ENCODE peak calls at places on chromosomes 16 and 17, in four cellular contexts. T is trophoblast cell, Y is H9, I is IMR-90. W is an unnamed sample.

GRCh38 chr16:4487955-4488481 is 11.8 kb downstream of the HMOX2 start:
- DNase-seq in T (no peak), I (peak), Y (no peak), W (no peak)

GRCh38 chr16:64012166-64012565 is 1109.7 kb downstream of the CDH11 start:
- DNase-seq in T (no peak), Y (no peak), I (no peak), W (no peak)

GRCh38 chr16:67388591-67388990 is 4.7 kb downstream of the TPPP3 start:
- DNase-seq in Y (no peak), T (no peak), I (no peak), W (no peak)

GRCh38 chr16:70777973-70778406 is 23.0 kb downstream of the VAC14 start:
- DNase-seq in T (no peak), I (peak), Y (no peak), W (no peak)

GRCh38 chr17:22707626-22708025 is 1015.3 kb downstream of the KCNJ18 start:
- DNase-seq in T (no peak), Y (no peak), I (no peak), W (no peak)

GRCh38 chr17:35521150-35521549 is 16.3 kb downstream of the SLFN12L start:
- DNase-seq in T (no peak), I (no peak), Y (no peak), W (no peak)

GRCh38 chr16:89315791-89316581 is 98.5 kb downstream of the ZNF778 start:
- DNase-seq in I (peak), T (peak), Y (no peak), W (no peak)

GRCh38 chr16:61391835-61392234 is 644.4 kb downstream of the CDH8 start:
- DNase-seq in T (no peak), I (no peak), Y (no peak), W (no peak)

GRCh38 chr17:78790552-78790951 is 8.5 kb upstream of the CYTH1 start:
- DNase-seq in T (peak), I (no peak), Y (no peak), W (no peak)

GRCh38 chr16:8763899-8764298 is 33.5 kb downstream of the TMEM186 start:
- DNase-seq in I (no peak), T (no peak), Y (no peak), W (no peak)

GRCh38 chr17:71470062-71470461 is 650.8 kb upstream of the SOX9 start:
- DNase-seq in T (no peak), Y (no peak), I (no peak), W (no peak)

GRCh38 chr16:78663690-78664089 is 564.2 kb downstream of the WWOX start:
- DNase-seq in T (no peak), I (no peak), Y (no peak), W (no peak)
- H3K4me2 ChIP-seq in T (no peak), I (no peak), Y (no peak), W (no peak)

GRCh38 chr17:47733047-47733413 is at the start of gene TBX21:
- DNase-seq in T (peak), I (no peak), Y (peak), W (peak)
- H2AK5ac ChIP-seq in T (no peak), I (no peak), Y (no peak), W (no peak)

GRCh38 chr16:51134269-51134812 is 16.7 kb downstream of the SALL1 start:
- DNase-seq in T (no peak), Y (peak), I (no peak), W (peak)
- H2AFZ ChIP-seq in T (peak), Y (no peak), I (peak), W (peak)

GRCh38 chr17:4747847-4748246 is 8.1 kb upstream of the CXCL16 start:
- DNase-seq in Y (no peak), I (no peak), T (no peak), W (no peak)
- H3K4me2 ChIP-seq in Y (no peak), I (no peak), T (no peak), W (no peak)

DNA sequence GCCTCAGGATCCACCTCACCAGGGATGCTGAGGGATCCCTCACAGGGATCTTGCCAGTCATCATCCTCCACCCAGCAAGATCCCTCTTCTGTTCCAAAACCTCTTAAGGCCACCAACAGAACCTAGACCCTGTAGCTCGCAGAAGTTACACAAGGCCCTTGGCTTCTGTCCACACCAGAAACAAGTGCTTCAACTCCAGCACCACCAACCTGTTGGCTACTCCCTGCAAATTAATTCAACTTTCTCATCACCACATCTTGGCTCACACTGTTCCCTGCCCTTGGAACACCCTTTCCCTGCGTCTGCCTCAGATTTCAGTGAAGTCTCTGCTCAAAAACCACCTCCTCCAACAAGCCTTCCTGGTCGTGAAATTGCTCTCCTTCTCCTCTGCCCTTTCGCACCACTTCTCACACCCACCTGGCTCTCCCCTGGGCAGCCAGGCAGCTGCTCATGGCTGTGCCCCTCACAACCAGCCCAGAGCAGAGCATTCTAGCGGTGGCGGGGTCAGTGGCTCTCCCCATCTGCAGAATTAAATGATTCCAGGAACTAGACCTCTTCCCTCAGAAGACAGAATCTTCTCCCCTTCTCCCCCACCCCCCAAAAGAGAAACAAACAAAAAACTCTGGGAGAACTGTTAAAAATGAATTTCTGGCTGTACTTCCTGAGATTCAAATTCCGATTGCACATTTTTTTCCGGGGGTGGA is 1.8 kb downstream of the PLLP start:
- DNase-seq in Y (no peak), I (no peak), T (no peak), W (no peak)
- H2AK5ac ChIP-seq in Y (no peak), I (no peak), T (no peak), W (no peak)

GRCh38 chr17:17191346-17191792 is 14.8 kb downstream of the PLD6 start:
- DNase-seq in T (peak), I (peak), Y (no peak), W (no peak)
- H2AFZ ChIP-seq in T (peak), I (peak), Y (no peak), W (no peak)

GRCh38 chr17:72472116-72472515 is 351.3 kb downstream of the SOX9 start:
- DNase-seq in Y (no peak), T (no peak), I (no peak), W (no peak)

GRCh38 chr17:72467841-72468653 is 347.2 kb downstream of the SOX9 start:
- DNase-seq in I (no peak), T (peak), Y (peak), W (no peak)

GRCh38 chr17:72474243-72474642 is 353.4 kb downstream of the SOX9 start:
- DNase-seq in Y (no peak), I (no peak), T (no peak), W (no peak)

GRCh38 chr17:72471296-72471695 is 350.5 kb downstream of the SOX9 start:
- DNase-seq in Y (no peak), I (no peak), T (no peak), W (no peak)

DNA sequence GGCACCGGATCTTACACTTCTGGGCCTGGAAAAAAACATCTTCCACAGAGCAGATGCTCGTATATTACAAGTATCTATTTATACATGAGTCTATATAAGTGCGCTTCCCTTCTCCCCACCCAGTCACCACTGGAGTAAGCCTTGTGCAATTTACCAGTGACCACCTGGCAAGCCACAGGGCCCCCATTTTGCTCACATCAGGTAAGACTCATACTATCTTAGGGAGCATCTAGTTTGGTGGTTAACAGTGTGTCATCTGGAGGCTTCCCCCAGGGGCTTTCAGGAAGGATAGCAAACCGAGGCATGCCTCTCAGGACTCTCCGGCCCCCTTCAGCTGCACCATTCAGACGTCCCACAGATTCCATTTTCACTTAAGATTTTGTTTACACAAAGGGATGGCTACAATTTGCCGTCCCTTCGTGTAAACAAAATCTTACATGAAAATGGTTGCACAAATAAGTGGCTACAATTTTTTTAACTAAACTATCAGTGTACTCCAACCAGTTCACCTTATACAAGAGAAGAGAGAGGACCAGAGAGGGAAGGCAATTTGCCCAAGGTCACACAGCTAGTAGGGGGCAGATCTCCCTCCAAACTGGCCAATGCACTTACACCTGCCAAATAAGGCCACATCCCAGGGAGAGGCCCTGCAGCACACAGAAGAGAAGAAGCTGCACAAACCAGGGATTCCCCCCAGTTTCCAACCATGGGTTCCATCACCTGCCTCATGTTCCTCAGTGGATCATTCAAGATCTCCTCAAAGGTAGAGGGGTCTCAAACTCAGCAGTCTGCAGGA is 349.7 kb downstream of the SOX9 start:
- DNase-seq in I (no peak), T (no peak), Y (no peak), W (no peak)
- H3K4me2 ChIP-seq in I (no peak), T (no peak), Y (no peak), W (no peak)

GRCh38 chr16:66205287-66206167 is 161.0 kb upstream of the CDH5 start:
- DNase-seq in T (peak), I (peak), Y (no peak), W (peak)
- H2AK5ac ChIP-seq in T (no peak), I (no peak), Y (no peak), W (no peak)